ENCODE peak calls at places on chromosomes 12 and 14, in eight cellular contexts. R is CD4-positive, alpha-beta memory T cell; F is A673; L is endodermal cell; J is sigmoid colon; M is foreskin fibroblast; U is fibroblast of mammary gland; T is CD8-positive, alpha-beta T cell. A is an unnamed sample.

GRCh38 chr12:45473636-45474035 is 255.9 kb upstream of the ARID2 start:
- DNase-seq in R (no peak), F (no peak), L (no peak), J (no peak), M (no peak), U (no peak), T (no peak), A (no peak)

GRCh38 chr12:96228566-96229248 is 34.5 kb downstream of the ELK3 start:
- DNase-seq in R (no peak), F (no peak), L (no peak), J (no peak), M (no peak), U (no peak), T (no peak), A (no peak)

GRCh38 chr12:539540-540310 is 80.0 kb downstream of the B4GALNT3 start:
- DNase-seq in R (no peak), F (no peak), L (no peak), J (no peak), M (no peak), U (no peak), T (no peak), A (no peak)

GRCh38 chr12:53418221-53418620 is 5.4 kb upstream of the AMHR2 start:
- DNase-seq in R (no peak), F (no peak), L (no peak), J (no peak), M (no peak), U (no peak), T (no peak), A (no peak)

GRCh38 chr12:51801027-51801426 is 47.5 kb downstream of the FIGNL2 start:
- DNase-seq in R (no peak), F (no peak), L (no peak), J (no peak), M (no peak), U (no peak), T (no peak), A (no peak)

GRCh38 chr12:49295087-49296001 is at the start of gene PRPH:
- DNase-seq in R (no peak), F (no peak), L (peak), J (peak), M (no peak), U (no peak), T (no peak), A (peak)

GRCh38 chr12:5479761-5480160 is 47.9 kb downstream of the NTF3 start:
- DNase-seq in R (no peak), F (no peak), L (peak), J (no peak), M (no peak), U (no peak), T (no peak), A (peak)

GRCh38 chr12:53195516-53196420 is 11.3 kb downstream of the ITGB7 start:
- DNase-seq in R (no peak), F (no peak), L (peak), J (peak), M (no peak), U (peak), T (no peak), A (peak)

GRCh38 chr14:68109132-68109531 is 289.6 kb downstream of the RAD51B start:
- DNase-seq in R (no peak), F (peak), L (no peak), J (no peak), M (peak), U (peak), T (no peak), A (no peak)

GRCh38 chr12:109879332-109880048 is 851 bp downstream of the GLTP start:
- DNase-seq in R (no peak), F (no peak), L (no peak), J (no peak), M (no peak), U (peak), T (no peak), A (no peak)

GRCh38 chr12:124656947-124657434 is 89.6 kb upstream of the NCOR2 start:
- DNase-seq in R (no peak), F (no peak), L (no peak), J (no peak), M (no peak), U (no peak), T (no peak), A (no peak)

GRCh38 chr12:96766232-96766631 is 140.8 kb upstream of the NEDD1 start:
- DNase-seq in R (no peak), F (no peak), L (peak), J (no peak), M (no peak), U (no peak), T (no peak), A (peak)

GRCh38 chr14:90897022-90897421 is 80.8 kb upstream of the TTC7B start:
- DNase-seq in R (no peak), F (no peak), L (no peak), J (no peak), M (no peak), U (no peak), T (no peak), A (no peak)

GRCh38 chr14:90894241-90894640 is 78.0 kb upstream of the TTC7B start:
- DNase-seq in R (no peak), F (no peak), L (no peak), J (no peak), M (no peak), U (no peak), T (no peak), A (no peak)

GRCh38 chr14:90891326-90891725 is 75.1 kb upstream of the TTC7B start:
- DNase-seq in R (no peak), F (no peak), L (no peak), J (no peak), M (no peak), U (no peak), T (no peak), A (no peak)

GRCh38 chr14:90893028-90893427 is 76.8 kb upstream of the TTC7B start:
- DNase-seq in R (no peak), F (no peak), L (no peak), J (no peak), M (no peak), U (no peak), T (no peak), A (no peak)

GRCh38 chr14:90893510-90893909 is 77.3 kb upstream of the TTC7B start:
- DNase-seq in R (no peak), F (no peak), L (no peak), J (no peak), M (no peak), U (no peak), T (no peak), A (no peak)
- H3K4me3 ChIP-seq in R (no peak), F (no peak), L (no peak), J (no peak), M (no peak), U (no peak), T (no peak), A (no peak)

GRCh38 chr12:57605308-57606015 is 838 bp downstream of the DTX3 start:
- DNase-seq in R (no peak), F (peak), L (peak), J (no peak), M (no peak), U (peak), T (no peak), A (peak)
- H3K4me3 ChIP-seq in R (peak), F (peak), L (peak), J (peak), M (peak), U (peak), T (peak), A (peak)

GRCh38 chr12:13196302-13196921 is at the start of gene EMP1:
- DNase-seq in R (peak), F (peak), L (no peak), J (peak), M (peak), U (peak), T (peak), A (no peak)

GRCh38 chr12:13195848-13196301 is 651 bp upstream of the EMP1 start:
- DNase-seq in R (no peak), F (no peak), L (no peak), J (peak), M (peak), U (peak), T (no peak), A (no peak)

GRCh38 chr12:13198240-13198639 is 1.7 kb downstream of the EMP1 start:
- DNase-seq in R (no peak), F (no peak), L (no peak), J (no peak), M (no peak), U (no peak), T (no peak), A (no peak)

GRCh38 chr12:13198921-13199320 is 2.4 kb downstream of the EMP1 start:
- DNase-seq in R (no peak), F (no peak), L (no peak), J (no peak), M (peak), U (peak), T (no peak), A (no peak)

GRCh38 chr12:13197526-13198141 is 1.1 kb downstream of the EMP1 start:
- DNase-seq in R (no peak), F (peak), L (no peak), J (peak), M (no peak), U (peak), T (no peak), A (no peak)
- H3K4me3 ChIP-seq in R (no peak), F (peak), L (no peak), J (peak), M (peak), U (peak), T (no peak), A (no peak)

DNA sequence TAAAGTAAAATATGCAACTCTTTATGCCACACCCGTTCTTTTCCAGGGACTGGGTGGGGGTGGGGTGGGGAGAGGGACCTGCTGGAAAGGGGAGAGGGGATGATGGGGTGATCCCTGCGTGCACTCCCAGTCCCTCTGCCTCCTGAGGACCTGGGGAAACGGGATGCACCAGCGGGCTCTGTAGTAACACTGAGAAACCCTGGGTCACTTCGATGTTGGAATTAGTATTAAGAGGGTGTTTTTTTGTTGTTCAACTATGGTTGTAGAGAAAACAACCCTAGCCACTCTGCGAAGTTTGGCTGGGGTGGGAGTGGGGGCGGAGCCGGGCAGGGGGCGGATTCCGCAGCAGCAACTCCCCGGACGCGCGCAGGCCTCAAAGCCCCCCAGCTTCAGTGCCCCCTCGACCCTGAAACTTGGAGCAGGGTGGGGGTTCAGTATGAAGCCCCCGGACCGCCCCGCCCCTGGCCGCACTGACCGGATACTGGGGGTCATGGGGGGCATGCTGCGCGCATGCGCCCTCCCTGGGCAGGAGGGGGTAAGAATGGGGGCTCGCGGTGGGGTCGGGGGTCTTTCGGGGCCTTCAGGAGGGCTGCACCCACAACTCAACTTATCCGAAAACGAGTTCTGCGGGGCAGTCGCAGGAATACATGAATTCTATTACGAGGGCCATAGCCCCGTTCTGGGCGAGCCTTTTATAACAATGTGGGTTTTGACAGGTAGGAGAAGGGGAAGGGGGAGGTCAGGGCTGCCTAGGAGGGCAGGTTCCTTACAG is 1.3 kb upstream of the ARHGEF25 start:
- DNase-seq in R (no peak), F (no peak), L (peak), J (no peak), M (no peak), U (no peak), T (no peak), A (peak)
- H3K4me3 ChIP-seq in R (no peak), F (peak), L (peak), J (peak), M (no peak), U (peak), T (peak), A (peak)

GRCh38 chr12:33650832-33651231 is 211.2 kb upstream of the SYT10 start:
- DNase-seq in R (no peak), F (no peak), L (no peak), J (no peak), M (no peak), U (no peak), T (no peak), A (no peak)
- H3K4me3 ChIP-seq in R (no peak), F (no peak), L (no peak), J (no peak), M (no peak), U (no peak), T (no peak), A (no peak)

GRCh38 chr12:1766110-1766509 is 54.3 kb upstream of the LRTM2 start:
- DNase-seq in R (no peak), F (no peak), L (no peak), J (no peak), M (no peak), U (no peak), T (no peak), A (no peak)

GRCh38 chr12:1761857-1762256 is 58.5 kb upstream of the LRTM2 start:
- DNase-seq in R (no peak), F (no peak), L (no peak), J (no peak), M (no peak), U (no peak), T (no peak), A (no peak)

GRCh38 chr12:1758887-1759286 is 61.5 kb upstream of the LRTM2 start:
- DNase-seq in R (no peak), F (no peak), L (no peak), J (no peak), M (no peak), U (no peak), T (no peak), A (no peak)

GRCh38 chr12:1760566-1761382 is 59.6 kb upstream of the LRTM2 start:
- DNase-seq in R (no peak), F (no peak), L (no peak), J (no peak), M (peak), U (peak), T (no peak), A (no peak)
- H3K4me3 ChIP-seq in R (no peak), F (no peak), L (no peak), J (no peak), M (no peak), U (no peak), T (no peak), A (no peak)

A was measured in H7.